ENCODE peak calls at places on chromosomes 4 and X, in five cellular contexts. A is esophagus muscularis mucosa, B is breast epithelium, O is Panc1, T is suprapubic skin. F is an unnamed sample.

GRCh38 chr4:20137176-20137575 is 114.5 kb upstream of the SLIT2 start:
- DNase-seq in B (no peak), T (no peak), A (no peak), O (no peak), F (no peak)

GRCh38 chr4:12902735-12903134 is 581.4 kb downstream of the RAB28 start:
- DNase-seq in A (no peak), O (no peak), B (no peak), T (no peak), F (no peak)

GRCh38 chr4:89765966-89766365 is 71.0 kb downstream of the SNCA start:
- DNase-seq in O (no peak), T (no peak), B (no peak), A (no peak), F (no peak)

GRCh38 chr4:71303850-71304249 is 35.0 kb upstream of the SLC4A4 start:
- DNase-seq in O (no peak), T (no peak), A (no peak), B (no peak), F (no peak)

GRCh38 chrX:39162322-39162721 is 361.1 kb downstream of the MID1IP1 start:
- DNase-seq in O (no peak), T (no peak), B (no peak), A (no peak), F (no peak)

GRCh38 chrX:39975094-39975865 is 122.5 kb downstream of the BCOR start:
- DNase-seq in A (no peak), O (no peak), B (peak), T (no peak), F (no peak)

GRCh38 chrX:116436358-116436816 is at the start of gene SLC6A14:
- DNase-seq in A (no peak), B (no peak), T (no peak), O (no peak), F (no peak)

GRCh38 chrX:93791304-93791703 is 117.3 kb downstream of the FAM133A start:
- DNase-seq in O (no peak), T (no peak), A (no peak), B (no peak), F (no peak)

GRCh38 chr4:122689972-122690371 is 42.5 kb upstream of the BBS12 start:
- DNase-seq in O (no peak), T (no peak), A (no peak), B (no peak), F (no peak)

GRCh38 chr4:2101346-2102044 is 42.4 kb downstream of the NAT8L start:
- DNase-seq in A (no peak), O (no peak), B (no peak), T (no peak), F (no peak)

GRCh38 chr4:126718161-126718560 is 914.6 kb upstream of the INTU start:
- DNase-seq in B (no peak), O (no peak), T (no peak), A (no peak), F (no peak)

GRCh38 chrX:109732319-109732779 is 708 bp downstream of the ACSL4 start:
- DNase-seq in T (no peak), O (no peak), A (no peak), B (no peak), F (peak)

GRCh38 chrX:109733658-109734022 is 583 bp upstream of the ACSL4 start:
- DNase-seq in A (no peak), O (no peak), T (no peak), B (no peak), F (no peak)

GRCh38 chrX:109735241-109735744 is 2.2 kb upstream of the ACSL4 start:
- DNase-seq in A (no peak), O (no peak), T (no peak), B (no peak), F (no peak)

DNA sequence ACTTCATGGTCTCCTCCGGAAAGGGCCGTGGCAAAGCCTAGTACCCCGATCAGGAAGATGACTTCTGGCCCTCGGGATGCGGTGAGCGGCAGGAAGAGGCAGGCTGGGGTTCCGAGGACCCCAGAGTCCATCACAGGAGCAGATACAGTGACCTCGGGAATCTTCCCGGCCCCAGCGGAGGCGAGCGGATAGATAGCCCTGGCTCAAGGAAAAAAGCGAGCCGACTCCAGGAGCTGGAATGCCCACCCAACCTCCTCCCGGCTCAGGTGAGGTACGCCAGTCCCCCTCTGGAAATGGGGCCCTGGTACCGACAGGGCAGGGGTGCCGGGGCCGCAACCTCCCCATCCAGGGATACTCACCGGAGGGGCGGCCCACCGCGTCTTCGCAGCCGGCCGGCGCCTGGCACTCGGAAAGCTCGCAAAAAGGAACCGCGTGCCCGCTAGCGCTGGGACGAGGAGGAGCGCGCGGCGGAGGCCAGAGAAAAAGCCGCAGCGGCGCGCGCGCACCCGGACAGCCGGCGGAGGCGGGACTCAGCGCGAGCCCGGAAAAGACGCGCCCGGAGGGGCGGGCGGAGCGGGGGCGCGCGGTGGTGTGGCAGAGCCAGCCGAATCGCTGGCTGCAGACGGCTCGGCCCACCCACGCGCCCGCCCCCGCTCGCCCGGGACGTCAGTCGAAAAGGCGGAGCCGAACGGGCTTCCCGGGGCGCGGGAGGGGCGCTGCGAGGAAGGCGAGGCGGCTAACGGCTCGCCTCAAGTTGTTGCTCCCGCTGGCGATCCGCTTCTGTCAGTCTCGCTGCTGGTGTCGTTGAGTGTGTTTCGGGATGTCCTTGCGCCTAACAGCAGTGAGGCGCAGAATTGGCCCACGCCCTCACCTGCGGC is at the start of gene ACSL4:
- DNase-seq in A (peak), B (peak), O (no peak), T (peak), F (peak)
- TF ChIP-seq POLR2AphosphoS5 in A (peak), B (peak), O (peak), T (no peak), F (no peak)

GRCh38 chrX:153708415-153708814 is 15.8 kb downstream of the BCAP31 start:
- DNase-seq in B (no peak), A (no peak), T (no peak), O (no peak), F (peak)
- TF ChIP-seq POLR2AphosphoS5 in B (no peak), A (peak), T (no peak), O (no peak), F (no peak)

GRCh38 chrX:13043938-13044337 is 482 bp downstream of the FAM9C start:
- DNase-seq in B (no peak), A (no peak), O (no peak), T (no peak), F (no peak)

GRCh38 chrX:13046035-13046851 is 1.8 kb upstream of the FAM9C start:
- DNase-seq in B (no peak), O (no peak), T (no peak), A (no peak), F (peak)

GRCh38 chrX:13047752-13048151 is 3.3 kb upstream of the FAM9C start:
- DNase-seq in T (no peak), B (no peak), A (no peak), O (no peak), F (no peak)

GRCh38 chrX:13043138-13043537 is 1.3 kb downstream of the FAM9C start:
- DNase-seq in B (no peak), T (no peak), A (no peak), O (no peak), F (no peak)

GRCh38 chrX:13044441-13044840 is at the start of gene FAM9C:
- DNase-seq in A (no peak), T (no peak), B (no peak), O (no peak), F (no peak)
- TF ChIP-seq POLR2AphosphoS5 in A (no peak), T (no peak), B (no peak), O (no peak), F (no peak)

GRCh38 chr4:168636506-168637176 is 139.8 kb downstream of the PALLD start:
- DNase-seq in B (no peak), T (no peak), O (no peak), A (no peak), F (no peak)
- TF ChIP-seq POLR2AphosphoS5 in B (no peak), T (no peak), O (no peak), A (no peak), F (no peak)